ENCODE peak calls at places on chromosomes 16 and 17, in six cellular contexts. D, Z, G, R, P and N are unnamed samples.

GRCh38 chr17:48113201-48113676 is 5.7 kb downstream of the SNX11 start:
- DNase-seq in D (no peak), Z (no peak), G (peak; percentile 5), R (no peak), P (no peak), N (no peak)

GRCh38 chr17:57356722-57357391 is 100.5 kb downstream of the MSI2 start:
- DNase-seq in D (peak; percentile 28), Z (no peak), G (no peak), R (no peak), P (no peak), N (no peak)

GRCh38 chr17:47694818-47695663 is 1.1 kb downstream of the TBKBP1 start:
- DNase-seq in D (peak; percentile 30), Z (no peak), G (peak; percentile 48), R (peak; percentile 68), P (no peak), N (peak; percentile 41)

GRCh38 chr17:45234641-45235040 is 13.0 kb downstream of the FMNL1 start:
- DNase-seq in D (no peak), Z (no peak), G (no peak), R (no peak), P (no peak), N (no peak)

GRCh38 chr17:16997514-16998429 is 25.9 kb upstream of the TNFRSF13B start:
- DNase-seq in D (no peak), Z (no peak), G (no peak), R (no peak), P (no peak), N (no peak)

GRCh38 chr16:18003033-18003432 is 333.5 kb downstream of the NPIPA8 start:
- DNase-seq in D (no peak), Z (no peak), G (no peak), R (no peak), P (no peak), N (no peak)

GRCh38 chr16:48537275-48537674 is 72.7 kb downstream of the N4BP1 start:
- DNase-seq in D (no peak), Z (peak; percentile 53), G (no peak), R (no peak), P (no peak), N (no peak)

GRCh38 chr17:45006927-45007461 is 38.9 kb upstream of the C1QL1 start:
- DNase-seq in D (peak; percentile 60), Z (no peak), G (no peak), R (no peak), P (no peak), N (no peak)

GRCh38 chr16:79850348-79850747 is 249.8 kb upstream of the MAF start:
- DNase-seq in D (no peak), Z (no peak), G (no peak), R (no peak), P (no peak), N (no peak)

GRCh38 chr16:58266336-58266735 is 28.5 kb downstream of the PRSS54 start:
- DNase-seq in D (no peak), Z (no peak), G (no peak), R (no peak), P (no peak), N (peak; percentile 62)

GRCh38 chr17:72764632-72765041 is 327.9 kb downstream of the SLC39A11 start:
- DNase-seq in D (peak; percentile 21), Z (peak; percentile 29), G (no peak), R (no peak), P (no peak), N (no peak)

GRCh38 chr17:81083125-81083765 is 48.3 kb downstream of the BAIAP2 start:
- DNase-seq in D (no peak), Z (no peak), G (no peak), R (peak; percentile 79), P (peak; percentile 47), N (no peak)

GRCh38 chr16:648071-648785 is 937 bp upstream of the WDR90 start:
- DNase-seq in D (peak; percentile 20), Z (peak; percentile 20), G (no peak), R (no peak), P (peak; percentile 86), N (peak; percentile 87)

GRCh38 chr16:86027366-86028126 is 128.6 kb downstream of the IRF8 start:
- DNase-seq in D (no peak), Z (no peak), G (no peak), R (no peak), P (no peak), N (peak; percentile 70)

GRCh38 chr16:81485824-81486554 is 41.4 kb downstream of the CMIP start:
- DNase-seq in D (peak; percentile 34), Z (peak; percentile 30), G (no peak), R (no peak), P (no peak), N (no peak)

GRCh38 chr17:49903523-49903922 is 55.7 kb upstream of the TAC4 start:
- DNase-seq in D (no peak), Z (no peak), G (no peak), R (no peak), P (no peak), N (no peak)

GRCh38 chr17:75587718-75588545 is at the start of gene MYO15B:
- DNase-seq in D (peak; percentile 9), Z (no peak), G (no peak), R (peak; percentile 67), P (peak; percentile 47), N (peak; percentile 57)

GRCh38 chr17:79951361-79952264 is 84.1 kb downstream of the TBC1D16 start:
- DNase-seq in D (peak; percentile 95), Z (no peak), G (no peak), R (peak; percentile 64), P (peak; percentile 72), N (no peak)

DNA sequence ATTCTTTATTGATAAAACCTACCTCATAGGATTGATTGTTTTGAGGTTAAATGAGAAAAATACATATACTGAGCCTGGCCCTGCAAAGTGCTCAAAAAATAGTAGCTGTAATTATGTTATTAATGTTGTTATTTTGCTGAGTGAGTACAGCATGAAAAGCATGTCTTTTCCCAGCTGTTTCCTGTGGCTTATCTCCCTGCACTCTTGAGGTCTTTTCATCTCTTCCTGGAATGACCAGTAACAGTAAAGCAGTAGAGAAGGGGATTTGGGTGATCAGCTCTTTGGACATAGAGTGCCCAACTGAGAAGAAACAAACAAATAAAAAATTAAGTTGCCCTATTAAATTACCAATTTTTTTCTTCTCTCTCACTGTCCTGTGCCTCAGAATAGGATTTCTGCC is 53.7 kb downstream of the NFAT5 start:
- DNase-seq in D (peak; percentile 40), Z (no peak), G (no peak), R (no peak), P (no peak), N (no peak)
- H3K4me3 ChIP-seq in D (no peak overlapping the region), Z (no peak overlapping the region), G (no peak overlapping the region), R (no peak overlapping the region), P (no peak overlapping the region), N (no peak overlapping the region)

GRCh38 chr17:15882058-15882720 is 62.7 kb upstream of the ADORA2B start:
- DNase-seq in D (no peak), Z (no peak), G (no peak), R (no peak), P (no peak), N (no peak)
- TF ChIP-seq CTCF in D (no peak), Z (no peak), G (no peak), R (no peak), P (no peak), N (no peak)

DNA sequence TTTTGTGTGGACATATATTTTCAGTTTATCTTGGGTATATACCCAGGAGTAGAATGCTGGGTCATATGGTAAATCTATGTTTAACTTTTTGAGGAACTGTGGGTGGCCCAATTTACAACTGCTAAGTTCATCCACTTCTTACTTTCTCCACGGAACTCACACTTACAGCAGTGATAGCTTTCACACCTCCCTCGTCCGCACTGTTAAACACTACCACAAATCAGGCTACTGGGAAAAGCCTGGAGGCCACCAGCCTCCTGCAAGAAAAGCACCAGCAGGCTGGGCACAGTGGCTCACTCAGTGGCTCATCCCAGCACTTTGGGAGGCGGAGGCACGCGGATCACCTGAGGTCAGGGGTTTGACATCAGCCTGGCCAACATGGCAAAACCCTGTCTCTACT is 14.7 kb upstream of the ZG16 start:
- DNase-seq in D (no peak), Z (no peak), G (no peak), R (no peak), P (no peak), N (no peak)
- H3K4me3 ChIP-seq in D (no peak overlapping the region), Z (no peak overlapping the region), G (no peak overlapping the region), R (no peak overlapping the region), P (no peak overlapping the region), N (no peak overlapping the region)

DNA sequence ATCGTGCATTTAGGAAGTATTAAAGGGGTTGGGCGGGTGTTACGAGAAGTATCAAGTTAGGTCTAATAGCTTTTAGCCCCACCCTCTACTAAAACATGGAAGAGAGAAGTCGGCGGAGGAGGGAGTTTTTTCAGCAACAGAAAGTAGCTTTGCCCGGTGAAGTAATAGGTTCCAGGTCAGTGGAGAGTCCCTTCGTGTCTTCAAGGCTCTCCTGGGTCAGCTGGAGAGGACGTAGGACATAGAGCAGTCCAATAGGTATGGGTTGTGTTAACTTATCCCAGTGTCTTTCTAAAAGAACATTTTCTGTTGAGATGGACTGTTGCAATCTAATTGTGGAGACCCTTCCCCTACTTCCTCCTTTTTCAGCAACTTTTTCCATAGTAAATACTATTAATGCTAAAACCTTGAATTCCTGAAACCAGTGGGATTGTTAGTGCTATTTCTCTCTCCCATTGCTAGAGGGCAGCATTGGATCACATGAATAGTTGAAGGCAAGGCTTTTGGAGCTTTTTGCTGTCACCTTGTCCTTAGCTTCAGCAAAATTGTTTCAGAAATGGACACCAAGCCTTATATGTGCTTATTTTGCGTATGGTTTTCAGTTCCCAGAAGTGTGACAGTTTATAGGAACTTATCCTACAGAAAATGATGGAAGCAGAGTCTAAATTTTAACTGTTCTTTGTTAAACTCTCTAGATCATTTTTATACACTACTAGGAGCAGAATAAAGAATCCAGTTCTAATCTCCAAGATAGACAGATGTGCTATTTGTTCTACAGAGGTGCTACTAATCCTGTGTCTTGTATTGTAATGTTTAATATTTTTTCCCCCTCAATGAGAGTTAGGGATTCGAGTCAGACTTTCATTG is 38.4 kb downstream of the UTP18 start:
- DNase-seq in D (peak; percentile 75), Z (peak; percentile 26), G (no peak), R (no peak), P (peak; percentile 19), N (no peak)
- TF ChIP-seq CTCF in D (peak; percentile 84), Z (peak; percentile 56), G (peak; percentile 43), R (peak; percentile 30), P (peak; percentile 14), N (peak; percentile 37)

GRCh38 chr16:29824589-29825144 is 4.4 kb downstream of the MVP start:
- DNase-seq in D (peak; percentile 73), Z (peak; percentile 61), G (no peak), R (no peak), P (no peak), N (no peak)

GRCh38 chr16:29820271-29820701 is at the start of gene MVP:
- DNase-seq in D (peak; percentile 74), Z (peak; percentile 59), G (peak; percentile 56), R (peak; percentile 77), P (peak; percentile 77), N (peak; percentile 92)

GRCh38 chr16:29820730-29821662 is 734 bp downstream of the MVP start:
- DNase-seq in D (peak; percentile 26), Z (peak; percentile 55), G (no peak), R (peak; percentile 79), P (peak; percentile 87), N (peak; percentile 94)

GRCh38 chr16:29819506-29819905 is 756 bp upstream of the MVP start:
- DNase-seq in D (peak; percentile 23), Z (no peak), G (no peak), R (no peak), P (no peak), N (peak; percentile 70)

DNA sequence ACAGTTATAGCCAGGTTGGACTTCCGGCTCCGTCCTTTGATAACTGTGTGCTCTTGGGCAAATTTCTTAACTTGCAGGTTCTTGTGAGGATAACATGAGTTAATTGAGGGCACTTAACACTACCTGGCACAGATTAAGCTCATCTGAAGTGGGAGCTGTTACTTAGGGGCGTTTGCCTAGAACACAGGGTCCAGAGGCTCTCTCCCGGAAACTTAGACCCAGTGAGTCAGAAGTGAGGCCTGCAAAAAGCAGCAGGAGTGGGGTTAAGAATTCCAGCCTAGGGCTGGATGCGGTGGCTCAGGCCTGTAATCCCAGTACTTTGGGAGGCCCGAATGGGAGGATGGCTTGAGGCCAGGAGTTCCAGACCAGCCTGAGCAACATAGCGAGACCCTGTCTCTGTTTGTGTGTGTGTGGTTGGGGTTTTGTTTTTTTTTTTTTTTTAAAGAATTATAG is 1.4 kb downstream of the MVP start:
- DNase-seq in D (peak; percentile 86), Z (peak; percentile 75), G (no peak), R (peak; percentile 74), P (no peak), N (no peak)
- H3K4me3 ChIP-seq in D (peak overlapping the region; percentile 72), Z (peak overlapping the region; percentile 51), G (peak overlapping the region; percentile 71), R (peak overlapping the region; percentile 80), P (peak overlapping the region; percentile 77), N (peak overlapping the region; percentile 82)